ENCODE peak calls at places on chromosomes 7 and 10, in four cellular contexts. One of them, this sample, is unnamed.

GRCh38 chr10:48594799-48595198 is 10.1 kb downstream of the ARHGAP22 start:
- DNase-seq in AG04449: no peak
- DNase-seq in left lobe of liver: no peak
- DNase-seq in activated gamma-delta T cell: no peak
- DNase-seq in this sample: no peak

GRCh38 chr10:15784662-15785300 is 65.1 kb upstream of the ITGA8 start:
- DNase-seq in AG04449: no peak
- DNase-seq in left lobe of liver: no peak
- DNase-seq in activated gamma-delta T cell: no peak
- DNase-seq in this sample: no peak

GRCh38 chr10:13046861-13047528 is 45.5 kb upstream of the CCDC3 start:
- DNase-seq in AG04449: no peak
- DNase-seq in left lobe of liver: no peak
- DNase-seq in activated gamma-delta T cell: no peak
- DNase-seq in this sample: no peak

GRCh38 chr7:116122972-116123595 is 87.3 kb upstream of the TES start:
- DNase-seq in AG04449: peak; percentile 10
- DNase-seq in left lobe of liver: no peak
- DNase-seq in activated gamma-delta T cell: no peak
- DNase-seq in this sample: no peak

GRCh38 chr7:81583090-81583489 is 186.8 kb downstream of the HGF start:
- DNase-seq in AG04449: no peak
- DNase-seq in left lobe of liver: no peak
- DNase-seq in activated gamma-delta T cell: no peak
- DNase-seq in this sample: no peak

GRCh38 chr10:82982110-82982608 is 1107.2 kb downstream of the NRG3 start:
- DNase-seq in AG04449: peak; percentile 77
- DNase-seq in left lobe of liver: no peak
- DNase-seq in activated gamma-delta T cell: no peak
- DNase-seq in this sample: no peak

GRCh38 chr7:15086882-15087281 is 184.3 kb upstream of the DGKB start:
- DNase-seq in AG04449: no peak
- DNase-seq in left lobe of liver: no peak
- DNase-seq in activated gamma-delta T cell: no peak
- DNase-seq in this sample: no peak

GRCh38 chr10:27794157-27794556 is 48.5 kb upstream of the MKX start:
- DNase-seq in AG04449: no peak
- DNase-seq in left lobe of liver: no peak
- DNase-seq in activated gamma-delta T cell: no peak
- DNase-seq in this sample: no peak

GRCh38 chr7:14606101-14606500 is 296.4 kb downstream of the DGKB start:
- DNase-seq in AG04449: no peak
- DNase-seq in left lobe of liver: no peak
- DNase-seq in activated gamma-delta T cell: no peak
- DNase-seq in this sample: no peak

GRCh38 chr10:124602121-124602561 is 140.5 kb downstream of the LHPP start:
- DNase-seq in AG04449: no peak
- DNase-seq in left lobe of liver: no peak
- DNase-seq in activated gamma-delta T cell: no peak
- DNase-seq in this sample: no peak

GRCh38 chr10:87590705-87591588 is 68.7 kb upstream of the PAPSS2 start:
- DNase-seq in AG04449: no peak
- DNase-seq in left lobe of liver: no peak
- DNase-seq in activated gamma-delta T cell: no peak
- DNase-seq in this sample: no peak

GRCh38 chr10:110827410-110827809 is 44.3 kb upstream of the PDCD4 start:
- DNase-seq in AG04449: peak; percentile 16
- DNase-seq in left lobe of liver: no peak
- DNase-seq in activated gamma-delta T cell: no peak
- DNase-seq in this sample: no peak

GRCh38 chr10:132141526-132142395 is 45.0 kb upstream of the DPYSL4 start:
- DNase-seq in AG04449: no peak
- DNase-seq in left lobe of liver: no peak
- DNase-seq in activated gamma-delta T cell: no peak
- DNase-seq in this sample: peak; percentile 43

GRCh38 chr10:42785759-42786158 is 3.2 kb downstream of the BMS1 start:
- DNase-seq in AG04449: no peak
- DNase-seq in left lobe of liver: no peak
- DNase-seq in activated gamma-delta T cell: no peak
- DNase-seq in this sample: no peak

GRCh38 chr7:84042110-84042539 is 152.5 kb downstream of the SEMA3A start:
- DNase-seq in AG04449: peak; percentile 73
- DNase-seq in left lobe of liver: no peak
- DNase-seq in activated gamma-delta T cell: no peak
- DNase-seq in this sample: no peak

GRCh38 chr10:92123031-92123450 is 167.8 kb downstream of the CPEB3 start:
- DNase-seq in AG04449: no peak
- DNase-seq in left lobe of liver: peak; percentile 74
- DNase-seq in activated gamma-delta T cell: no peak
- DNase-seq in this sample: no peak

GRCh38 chr7:120742370-120742769 is 115.6 kb downstream of the TSPAN12 start:
- DNase-seq in AG04449: no peak
- DNase-seq in left lobe of liver: no peak
- DNase-seq in activated gamma-delta T cell: no peak
- DNase-seq in this sample: no peak

GRCh38 chr10:48627984-48628609 is 23.2 kb upstream of the ARHGAP22 start:
- DNase-seq in AG04449: no peak
- DNase-seq in left lobe of liver: no peak
- DNase-seq in activated gamma-delta T cell: no peak
- DNase-seq in this sample: no peak

GRCh38 chr10:18822156-18822555 is 162.9 kb downstream of the ARL5B start:
- DNase-seq in AG04449: no peak
- DNase-seq in left lobe of liver: no peak
- DNase-seq in activated gamma-delta T cell: no peak
- DNase-seq in this sample: no peak